ENCODE peak calls at places on chromosomes 11 and 22, in six cellular contexts. I is K562, Z is SK-N-SH, A is HepG2, L is H1, G is GM12878. Q is an unnamed sample.

GRCh38 chr11:74683279-74683871 is 47.9 kb downstream of the CHRDL2 start:
- DNase-seq in G (no peak), L (no peak), I (no peak), A (no peak), Z (peak; percentile 87), Q (no peak)

GRCh38 chr11:87296627-87297026 is 258.9 kb downstream of the TMEM135 start:
- DNase-seq in I (no peak), A (no peak), G (no peak), Z (no peak), L (no peak), Q (no peak)

GRCh38 chr11:15841898-15842297 is 514.4 kb downstream of the SOX6 start:
- DNase-seq in A (no peak), L (no peak), I (no peak), Z (peak; percentile 17), G (no peak), Q (no peak)

GRCh38 chr22:46008291-46008690 is 31.3 kb upstream of the WNT7B start:
- DNase-seq in L (no peak), A (no peak), I (no peak), Z (peak; percentile 65), G (no peak), Q (no peak)

GRCh38 chr11:64850979-64851567 is 6.6 kb upstream of the CDC42BPG start:
- DNase-seq in I (peak; percentile 29), A (no peak), G (peak; percentile 90), L (no peak), Z (no peak), Q (no peak)

GRCh38 chr11:15941206-15941770 is 415.1 kb downstream of the SOX6 start:
- DNase-seq in Z (peak; percentile 46), A (no peak), G (no peak), L (peak; percentile 65), I (peak; percentile 76), Q (no peak)

GRCh38 chr11:77113382-77114088 is 10.9 kb downstream of the OMP start:
- DNase-seq in L (no peak), A (no peak), G (no peak), Z (peak; percentile 74), I (peak; percentile 58), Q (no peak)

GRCh38 chr11:69999721-70000120 is 78.4 kb upstream of the ANO1 start:
- DNase-seq in G (no peak), Z (no peak), I (no peak), A (no peak), L (peak; percentile 41), Q (no peak)

GRCh38 chr11:11179239-11179638 is 173.8 kb downstream of the CSNK2A3 start:
- DNase-seq in I (no peak), Z (no peak), G (no peak), L (no peak), A (no peak), Q (peak; percentile 23)

GRCh38 chr11:119155733-119156492 is 7.1 kb downstream of the ABCG4 start:
- DNase-seq in G (no peak), L (no peak), I (peak; percentile 70), A (peak; percentile 57), Z (peak; percentile 67), Q (peak; percentile 43)

GRCh38 chr11:2270322-2271076 is at the start of gene ASCL2:
- DNase-seq in L (no peak), Z (peak; percentile 43), A (no peak), G (no peak), I (peak; percentile 27), Q (no peak)

GRCh38 chr22:22093743-22094142 is 111.2 kb upstream of the TOP3B start:
- DNase-seq in I (no peak), Z (no peak), A (no peak), L (no peak), G (no peak), Q (no peak)

GRCh38 chr11:6578134-6578533 is 25.3 kb downstream of the RRP8 start:
- DNase-seq in I (no peak), L (no peak), Z (no peak), G (no peak), A (no peak), Q (no peak)

GRCh38 chr11:22703561-22703960 is 37.1 kb downstream of the GAS2 start:
- DNase-seq in A (peak; percentile 83), G (no peak), I (no peak), Z (no peak), L (no peak), Q (no peak)

GRCh38 chr11:22699388-22699787 is 33.0 kb downstream of the GAS2 start:
- DNase-seq in Z (no peak), A (no peak), I (no peak), G (no peak), L (no peak), Q (no peak)

GRCh38 chr11:22707119-22707899 is 40.9 kb downstream of the GAS2 start:
- DNase-seq in L (no peak), Z (no peak), A (no peak), G (no peak), I (no peak), Q (no peak)

GRCh38 chr11:22703040-22703439 is 36.6 kb downstream of the GAS2 start:
- DNase-seq in G (peak; percentile 21), I (peak; percentile 18), A (peak; percentile 88), L (no peak), Z (no peak), Q (peak; percentile 28)

DNA sequence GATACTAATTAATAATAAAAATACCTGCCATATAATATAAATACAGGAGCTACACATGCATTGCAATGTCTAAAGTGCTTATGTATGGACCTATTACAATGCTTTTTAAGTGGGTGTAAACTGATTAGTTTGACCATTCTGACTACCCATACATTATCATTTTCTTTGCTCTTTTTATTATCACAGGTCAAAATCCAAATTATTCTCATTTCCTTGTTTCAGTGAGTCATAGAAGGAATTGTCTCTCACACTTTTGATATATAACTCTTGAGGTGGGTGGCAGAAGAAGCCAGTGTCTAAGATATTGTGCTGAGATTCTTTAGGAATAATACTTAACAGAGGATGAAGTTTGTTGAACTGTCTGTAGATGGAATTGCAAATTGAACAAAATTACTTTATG is 35.6 kb downstream of the GAS2 start:
- DNase-seq in Z (no peak), L (no peak), G (no peak), I (no peak), A (no peak), Q (no peak)
- TF ChIP-seq MAX in Z (no peak), L (no peak), G (no peak), I (no peak), A (no peak), Q (no peak)

GRCh38 chr11:123474994-123475393 is 44.9 kb downstream of the GRAMD1B start:
- DNase-seq in G (no peak), I (no peak), L (no peak), Z (no peak), A (no peak), Q (no peak)
- TF ChIP-seq RAD21 in G (no peak), I (no peak), L (no peak), Z (no peak), A (no peak), Q (no peak)

GRCh38 chr22:27919222-27919942 is at the start of gene PITPNB:
- DNase-seq in L (peak; percentile 98), I (peak; percentile 96), Z (peak; percentile 100), G (peak; percentile 90), A (peak; percentile 93), Q (peak; percentile 88)
- TF ChIP-seq YY1 in L (no peak), I (no peak), Z (no peak), G (peak; percentile 6), A (peak; percentile 64), Q (peak; percentile 31)

GRCh38 chr22:30649430-30650007 is 13.9 kb downstream of the SLC35E4 start:
- DNase-seq in L (no peak), A (no peak), I (peak; percentile 68), Z (no peak), G (no peak), Q (peak; percentile 78)
- TF ChIP-seq MAX in L (no peak), A (no peak), I (no peak), Z (peak; percentile 53), G (no peak), Q (no peak)

GRCh38 chr11:9264381-9265210 is 554 bp downstream of the DENND5A start:
- DNase-seq in L (no peak), Z (peak; percentile 60), I (peak; percentile 71), G (no peak), A (no peak), Q (no peak)

GRCh38 chr11:9265211-9266131 is at the start of gene DENND5A:
- DNase-seq in Z (peak; percentile 100), I (peak; percentile 92), L (peak; percentile 61), A (peak; percentile 80), G (no peak), Q (peak; percentile 43)

GRCh38 chr11:9266132-9266736 is 1.1 kb upstream of the DENND5A start:
- DNase-seq in L (no peak), Z (no peak), I (no peak), G (no peak), A (peak; percentile 66), Q (no peak)

GRCh38 chr11:9266926-9267325 is 1.8 kb upstream of the DENND5A start:
- DNase-seq in L (no peak), A (no peak), I (no peak), G (no peak), Z (no peak), Q (no peak)

DNA sequence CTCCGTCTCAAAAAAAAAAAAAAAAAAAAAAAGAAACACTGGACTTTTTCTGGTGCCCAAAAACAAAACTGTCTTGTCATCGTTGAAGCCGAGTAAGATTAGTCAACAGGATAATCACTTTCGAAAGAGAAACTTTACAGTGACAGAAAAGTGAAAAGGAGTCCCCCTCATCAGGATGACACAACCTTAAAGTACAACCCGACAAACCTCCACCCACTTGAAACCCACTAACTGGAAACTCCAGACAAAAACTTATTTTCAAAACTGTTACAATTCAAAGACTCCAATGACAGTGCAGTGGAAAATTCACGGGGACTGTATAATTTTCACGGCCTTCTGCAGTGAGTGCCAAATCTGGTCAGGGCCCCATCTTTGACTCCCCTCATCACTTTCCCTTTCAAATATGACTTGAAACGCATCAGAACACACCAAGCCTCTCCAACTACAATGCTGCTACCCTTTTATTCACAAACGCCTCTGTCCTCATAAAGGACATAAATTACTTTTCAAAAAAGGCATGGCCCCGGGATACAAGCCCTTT is 1.2 kb downstream of the DENND5A start:
- DNase-seq in A (peak; percentile 43), L (no peak), I (peak; percentile 40), G (peak; percentile 82), Z (peak; percentile 39), Q (no peak)
- TF ChIP-seq RAD21 in A (no peak), L (no peak), I (no peak), G (peak; percentile 5), Z (no peak), Q (no peak)

GRCh38 chr22:36329217-36330078 is 58.3 kb downstream of the MYH9 start:
- DNase-seq in G (no peak), A (peak; percentile 89), Z (peak; percentile 58), L (peak; percentile 94), I (peak; percentile 87), Q (peak; percentile 52)
- TF ChIP-seq YY1 in G (no peak), A (no peak), Z (no peak), L (peak; percentile 50), I (peak; percentile 24), Q (no peak)

GRCh38 chr11:72975778-72976520 is 161.7 kb downstream of the ATG16L2 start:
- DNase-seq in A (peak; percentile 9), I (no peak), Z (no peak), G (no peak), L (no peak), Q (no peak)
- TF ChIP-seq MAX in A (no peak), I (no peak), Z (no peak), G (no peak), L (no peak), Q (no peak)

Q was measured in HCT116.